ENCODE peak calls at places on chromosomes 7 and 10, in eight cellular contexts. R, E, B, S, P, V, Y and J are unnamed samples. For H3K4me1, the result is how much of the 10 kb centered on the place peaks cover.

GRCh38 chr10:21315321-21316220 is 209.9 kb downstream of the SKIDA1 start:
- DNase-seq in Y (peak), B (peak), V (peak), S (peak), P (peak), R (peak), E (peak), J (peak)

GRCh38 chr10:118246340-118247247 is 95.5 kb downstream of the FAM204A start:
- DNase-seq in E (no peak), S (no peak), R (no peak), P (no peak), Y (no peak), B (no peak), V (no peak), J (no peak)

GRCh38 chr7:88116395-88116794 is 103.4 kb downstream of the SRI start:
- DNase-seq in B (no peak), E (no peak), R (no peak), Y (peak), V (no peak), P (no peak), S (no peak), J (no peak)

GRCh38 chr7:101696-102376 is 90.5 kb upstream of the FAM20C start:
- DNase-seq in P (peak), S (peak), Y (no peak), E (peak), R (no peak), B (no peak), V (no peak), J (no peak)

GRCh38 chr10:16470747-16471146 is 33.9 kb downstream of the PTER start:
- DNase-seq in V (no peak), S (no peak), B (no peak), P (no peak), E (no peak), R (no peak), Y (no peak), J (no peak)

GRCh38 chr7:112211348-112211907 is 4.9 kb downstream of the ZNF277 start:
- DNase-seq in P (no peak), E (no peak), Y (no peak), S (peak), B (no peak), R (no peak), V (no peak), J (no peak)

GRCh38 chr7:13933106-13933505 is 56.4 kb downstream of the ETV1 start:
- DNase-seq in V (no peak), S (peak), R (no peak), E (no peak), B (no peak), Y (no peak), P (no peak), J (no peak)

GRCh38 chr10:53430127-53430891 is 657.7 kb upstream of the MBL2 start:
- DNase-seq in R (no peak), B (no peak), S (no peak), Y (no peak), E (no peak), P (no peak), V (no peak), J (no peak)

GRCh38 chr7:44279731-44280505 is 45.5 kb downstream of the CAMK2B start:
- DNase-seq in R (no peak), E (no peak), P (no peak), Y (no peak), V (peak), S (no peak), B (peak), J (peak)

GRCh38 chr10:71621783-71622526 is 97.6 kb downstream of the C10orf105 start:
- DNase-seq in S (peak), Y (no peak), P (no peak), V (no peak), B (no peak), R (no peak), E (peak), J (no peak)

GRCh38 chr7:96949766-96950165 is 55.6 kb upstream of the DLX6 start:
- DNase-seq in B (no peak), E (no peak), V (no peak), Y (no peak), R (no peak), S (no peak), P (no peak), J (no peak)

GRCh38 chr7:82146491-82146890 is 297.1 kb downstream of the CACNA2D1 start:
- DNase-seq in R (no peak), P (no peak), E (no peak), V (no peak), S (no peak), Y (no peak), B (no peak), J (no peak)

GRCh38 chr10:93515071-93515962 is 18.9 kb downstream of the CEP55 start:
- DNase-seq in B (no peak), E (no peak), P (no peak), R (no peak), S (no peak), Y (no peak), V (no peak), J (no peak)

GRCh38 chr7:26360606-26361005 is 68.9 kb downstream of the SNX10 start:
- DNase-seq in B (no peak), S (no peak), V (no peak), Y (no peak), R (no peak), E (no peak), P (no peak), J (no peak)

GRCh38 chr7:36155811-36156361 is 2.8 kb downstream of the EEPD1 start:
- DNase-seq in R (peak), Y (no peak), B (no peak), E (peak), P (peak), S (peak), V (peak), J (no peak)

GRCh38 chr7:36159618-36160017 is 6.6 kb downstream of the EEPD1 start:
- DNase-seq in R (no peak), S (no peak), Y (no peak), V (no peak), P (no peak), B (no peak), E (no peak), J (no peak)

GRCh38 chr7:36160313-36160712 is 7.3 kb downstream of the EEPD1 start:
- DNase-seq in B (no peak), V (no peak), E (no peak), P (no peak), S (no peak), R (no peak), Y (no peak), J (no peak)

GRCh38 chr7:36157506-36158320 is 4.7 kb downstream of the EEPD1 start:
- DNase-seq in Y (no peak), V (no peak), R (no peak), P (no peak), B (no peak), E (no peak), S (no peak), J (no peak)

DNA sequence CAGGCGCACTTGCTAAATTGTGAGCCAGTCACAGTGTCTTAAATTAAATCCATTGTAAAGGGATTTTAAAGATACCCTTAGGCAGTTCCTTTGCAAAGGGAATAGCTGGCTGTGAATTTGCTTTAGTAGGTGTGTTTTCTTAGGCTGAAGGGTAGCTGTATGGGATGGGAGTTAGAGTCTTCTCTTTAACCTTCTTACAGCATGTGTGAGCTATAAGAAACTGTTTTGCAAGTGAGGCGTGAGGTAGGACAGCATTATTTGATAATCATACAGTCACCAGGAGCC is 5.2 kb downstream of the EEPD1 start:
- DNase-seq in V (no peak), R (no peak), B (no peak), S (no peak), E (peak), P (no peak), Y (no peak), J (no peak)
- H3K4me1 ChIP-seq in V (half or more), R (under half), B (half or more), S (under half), E (under half), P (half or more), Y (under half), J (under half)

GRCh38 chr10:22643696-22644621 is 70.4 kb downstream of the PIP4K2A start:
- DNase-seq in V (no peak), B (no peak), P (no peak), R (no peak), E (no peak), Y (no peak), S (no peak), J (no peak)

GRCh38 chr10:22646291-22646926 is 68.0 kb downstream of the PIP4K2A start:
- DNase-seq in E (peak), S (no peak), P (no peak), Y (no peak), R (no peak), V (no peak), B (no peak), J (no peak)

GRCh38 chr10:22640351-22640750 is 74.0 kb downstream of the PIP4K2A start:
- DNase-seq in S (no peak), R (no peak), Y (peak), P (no peak), E (no peak), B (no peak), V (no peak), J (no peak)

GRCh38 chr10:22641743-22642142 is 72.6 kb downstream of the PIP4K2A start:
- DNase-seq in E (no peak), V (no peak), B (no peak), S (no peak), R (no peak), P (no peak), Y (no peak), J (no peak)

DNA sequence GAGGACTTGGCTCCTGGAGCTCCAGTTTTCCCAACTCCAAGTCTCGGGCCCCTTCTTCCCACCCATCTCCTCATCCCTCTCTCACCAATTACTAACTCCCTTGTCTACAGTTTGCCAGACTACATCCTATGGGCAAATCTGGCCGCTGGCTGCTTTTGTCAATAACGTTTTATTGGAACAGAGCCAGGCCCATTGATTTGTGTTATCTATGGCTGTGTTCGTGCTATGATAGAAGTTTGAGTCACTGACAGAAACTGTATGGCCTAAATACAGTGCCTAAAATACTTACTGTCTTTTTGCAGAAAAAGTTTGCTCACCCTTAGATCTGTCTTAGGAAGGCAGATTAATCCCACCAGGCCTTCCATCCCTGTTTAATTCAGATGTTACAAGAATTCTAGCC is 71.3 kb downstream of the PIP4K2A start:
- DNase-seq in V (no peak), E (no peak), B (no peak), S (no peak), R (no peak), P (no peak), Y (no peak), J (no peak)
- H3K4me1 ChIP-seq in V (under half), E (under half), B (under half), S (under half), R (under half), P (under half), Y (under half), J (under half)

GRCh38 chr10:29958440-29958839 is 100.9 kb downstream of the JCAD start:
- DNase-seq in V (no peak), B (no peak), P (no peak), S (no peak), Y (no peak), E (no peak), R (no peak), J (no peak)
- H3K4me1 ChIP-seq in V (under half), B (under half), P (under half), S (under half), Y (under half), E (under half), R (under half), J (under half)

GRCh38 chr7:87001214-87001613 is 58.2 kb downstream of the ELAPOR2 start:
- DNase-seq in E (no peak), S (no peak), B (no peak), R (no peak), V (no peak), Y (no peak), P (no peak), J (no peak)

GRCh38 chr7:86995814-86996213 is 63.6 kb downstream of the ELAPOR2 start:
- DNase-seq in R (no peak), S (no peak), Y (no peak), B (no peak), E (no peak), V (no peak), P (no peak), J (no peak)

GRCh38 chr7:87000344-87000743 is 59.1 kb downstream of the ELAPOR2 start:
- DNase-seq in R (no peak), Y (no peak), S (no peak), V (no peak), B (no peak), P (no peak), E (no peak), J (no peak)

GRCh38 chr7:87003872-87004798 is 55.3 kb downstream of the ELAPOR2 start:
- DNase-seq in R (no peak), E (peak), S (no peak), B (no peak), Y (no peak), V (no peak), P (no peak), J (no peak)

GRCh38 chr7:86999737-87000136 is 59.7 kb downstream of the ELAPOR2 start:
- DNase-seq in V (no peak), Y (no peak), E (no peak), P (no peak), R (no peak), B (no peak), S (no peak), J (no peak)
- H3K4me1 ChIP-seq in V (under half), Y (under half), E (under half), P (under half), R (under half), B (under half), S (under half), J (under half)

GRCh38 chr10:132412316-132413192 is 15.6 kb downstream of the PWWP2B start:
- DNase-seq in B (peak), Y (no peak), S (no peak), R (no peak), V (no peak), P (no peak), E (no peak), J (no peak)
- H3K4me1 ChIP-seq in B (half or more), Y (under half), S (under half), R (under half), V (under half), P (half or more), E (under half), J (under half)

DNA sequence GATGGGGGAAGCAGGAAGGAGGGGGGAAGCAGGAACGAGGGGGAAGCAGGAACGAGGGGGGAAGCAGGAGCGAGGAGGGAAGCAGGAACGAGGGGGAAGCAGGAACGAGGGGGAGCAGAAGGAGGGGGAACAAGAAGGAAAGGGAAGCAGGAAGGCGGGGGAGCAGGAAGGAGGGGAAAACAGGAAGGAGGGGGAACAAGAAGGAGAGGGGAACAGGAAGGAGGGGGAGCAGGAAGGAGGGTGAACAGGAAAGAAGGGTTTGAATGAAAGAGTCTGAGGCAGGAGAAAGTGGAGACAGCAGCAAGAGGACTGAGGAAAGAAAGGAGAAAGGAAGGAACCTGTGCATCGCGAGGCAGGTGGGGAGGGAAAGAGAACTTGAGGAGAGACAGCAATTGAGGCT is 256.6 kb downstream of the PTEN start:
- DNase-seq in S (no peak), R (no peak), V (no peak), E (no peak), B (no peak), Y (no peak), P (no peak), J (no peak)
- H3K4me1 ChIP-seq in S (under half), R (under half), V (under half), E (under half), B (under half), Y (under half), P (under half), J (under half)

DNA sequence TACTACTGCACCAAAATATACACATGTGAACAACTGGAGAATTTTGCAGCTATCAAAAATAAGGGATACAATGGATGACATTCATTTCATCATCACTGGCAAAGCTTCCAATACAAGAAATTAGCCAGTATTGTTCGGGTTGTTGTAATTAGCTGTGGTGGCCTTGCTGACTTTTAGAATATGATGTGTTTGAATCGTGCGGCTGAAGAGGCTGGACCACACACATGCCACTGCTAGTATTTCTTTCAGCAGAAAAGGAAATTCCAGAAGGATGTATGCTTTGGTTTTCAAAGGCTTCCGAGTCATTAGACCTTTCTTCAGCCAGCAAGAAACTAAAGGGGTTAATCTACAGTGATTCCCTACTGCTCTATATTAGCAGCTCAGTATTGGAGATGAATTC is 16.6 kb downstream of the RPP38 start:
- DNase-seq in V (no peak), Y (no peak), E (no peak), B (no peak), R (no peak), S (peak), P (no peak), J (no peak)
- H3K4me1 ChIP-seq in V (under half), Y (under half), E (under half), B (under half), R (under half), S (under half), P (under half), J (under half)